ENCODE peak calls at places on chromosomes 5 and 9, in six cellular contexts. U is fibroblast of lung, Y is Caco-2, M is fibroblast of mammary gland, S is IMR-90, Q is brain microvascular endothelial cell. J is an unnamed sample.

GRCh38 chr9:20611751-20612287 is 10.5 kb downstream of the MLLT3 start:
- DNase-seq in M (peak), U (peak), Y (peak), Q (peak), S (peak), J (peak)

GRCh38 chr5:169788168-169788567 is 151.1 kb downstream of the DOCK2 start:
- DNase-seq in M (no peak), Y (no peak), S (peak), U (peak), Q (peak), J (peak)

GRCh38 chr9:109751253-109751652 is 28.7 kb upstream of the PALM2AKAP2 start:
- DNase-seq in Y (no peak), M (no peak), U (peak), Q (no peak), S (peak), J (no peak)

GRCh38 chr5:179313849-179314521 is 31.3 kb downstream of the ADAMTS2 start:
- DNase-seq in Q (no peak), Y (no peak), U (peak), M (peak), S (peak), J (no peak)

GRCh38 chr5:144281784-144282183 is 111.1 kb downstream of the KCTD16 start:
- DNase-seq in Y (peak), U (no peak), M (no peak), S (no peak), Q (no peak), J (no peak)

GRCh38 chr5:96279796-96280542 is 153.1 kb downstream of the PCSK1 start:
- DNase-seq in U (no peak), M (peak), Y (no peak), S (peak), Q (no peak), J (peak)

GRCh38 chr9:126839301-126839700 is 21.1 kb upstream of the ZBTB34 start:
- DNase-seq in M (no peak), Q (no peak), U (no peak), S (no peak), Y (no peak), J (no peak)

GRCh38 chr9:374726-375125 is 160.1 kb downstream of the DOCK8 start:
- DNase-seq in U (no peak), Q (no peak), M (no peak), Y (no peak), S (no peak), J (no peak)

DNA sequence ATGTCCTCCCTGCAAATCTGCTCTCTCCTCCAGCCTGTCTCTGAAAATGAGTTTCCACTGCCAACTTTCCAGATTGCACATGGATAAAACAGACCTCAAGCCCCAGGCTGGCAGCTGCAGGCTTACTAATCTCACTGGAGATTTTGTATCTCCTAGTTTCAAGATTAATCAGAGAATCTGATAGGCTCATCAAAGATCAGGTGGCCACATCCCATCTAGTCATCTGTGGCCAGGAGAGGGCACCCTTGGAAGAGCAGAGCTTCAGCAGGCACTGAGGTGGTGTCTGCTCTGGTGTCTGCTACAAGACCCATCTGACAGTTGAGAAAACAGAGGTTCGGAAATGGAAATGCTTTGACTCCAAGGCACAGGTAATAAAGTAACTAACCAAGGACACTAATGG is 179.0 kb downstream of the MSX2 start:
- DNase-seq in Q (no peak), U (no peak), S (no peak), M (peak), Y (no peak), J (no peak)
- TF ChIP-seq CTCF in Q (no peak), U (no peak), S (no peak), M (peak), Y (no peak), J (no peak)

DNA sequence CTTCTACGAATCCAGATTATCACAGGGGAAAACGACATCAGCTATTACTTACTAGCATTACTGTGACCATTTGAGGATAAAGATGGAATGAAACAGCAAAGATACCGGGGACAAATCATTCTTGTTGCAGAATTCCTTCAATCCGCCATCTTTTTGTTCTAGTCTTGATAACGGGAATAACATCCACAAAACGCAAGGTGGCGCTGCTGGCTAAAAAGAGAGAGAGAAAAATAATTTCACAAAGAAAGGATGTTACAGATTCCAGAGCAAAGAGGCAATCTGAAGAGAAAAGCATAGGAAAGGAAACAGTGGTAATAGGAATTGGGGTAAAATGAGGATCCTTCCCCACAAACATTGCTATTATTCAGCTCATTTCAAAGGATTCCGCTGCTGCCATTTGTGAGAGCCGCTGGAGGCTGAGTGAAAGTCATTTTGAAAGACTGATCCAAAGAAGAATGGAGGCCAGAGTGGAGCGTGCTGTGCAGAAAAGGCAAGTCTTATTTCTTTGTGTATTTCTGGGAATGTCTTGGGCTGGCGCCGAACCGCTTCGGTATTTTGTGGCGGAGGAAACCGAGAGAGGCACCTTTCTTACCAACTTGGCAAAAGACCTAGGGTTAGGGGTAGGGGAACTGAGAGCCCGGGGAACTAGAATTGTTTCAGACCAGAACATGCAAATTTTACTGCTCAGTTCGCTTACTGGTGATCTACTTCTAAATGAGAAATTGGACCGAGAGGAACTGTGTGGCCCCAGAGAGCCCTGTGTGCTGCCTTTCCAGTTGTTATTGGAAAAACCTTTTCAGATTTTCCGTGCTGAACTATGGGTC is at the start of gene PCDHB7:
- DNase-seq in Q (no peak), Y (no peak), U (peak), S (peak), M (peak), J (peak)
- H3K4me3 ChIP-seq in Q (no peak), Y (no peak), U (no peak), S (peak), M (no peak), J (no peak)

DNA sequence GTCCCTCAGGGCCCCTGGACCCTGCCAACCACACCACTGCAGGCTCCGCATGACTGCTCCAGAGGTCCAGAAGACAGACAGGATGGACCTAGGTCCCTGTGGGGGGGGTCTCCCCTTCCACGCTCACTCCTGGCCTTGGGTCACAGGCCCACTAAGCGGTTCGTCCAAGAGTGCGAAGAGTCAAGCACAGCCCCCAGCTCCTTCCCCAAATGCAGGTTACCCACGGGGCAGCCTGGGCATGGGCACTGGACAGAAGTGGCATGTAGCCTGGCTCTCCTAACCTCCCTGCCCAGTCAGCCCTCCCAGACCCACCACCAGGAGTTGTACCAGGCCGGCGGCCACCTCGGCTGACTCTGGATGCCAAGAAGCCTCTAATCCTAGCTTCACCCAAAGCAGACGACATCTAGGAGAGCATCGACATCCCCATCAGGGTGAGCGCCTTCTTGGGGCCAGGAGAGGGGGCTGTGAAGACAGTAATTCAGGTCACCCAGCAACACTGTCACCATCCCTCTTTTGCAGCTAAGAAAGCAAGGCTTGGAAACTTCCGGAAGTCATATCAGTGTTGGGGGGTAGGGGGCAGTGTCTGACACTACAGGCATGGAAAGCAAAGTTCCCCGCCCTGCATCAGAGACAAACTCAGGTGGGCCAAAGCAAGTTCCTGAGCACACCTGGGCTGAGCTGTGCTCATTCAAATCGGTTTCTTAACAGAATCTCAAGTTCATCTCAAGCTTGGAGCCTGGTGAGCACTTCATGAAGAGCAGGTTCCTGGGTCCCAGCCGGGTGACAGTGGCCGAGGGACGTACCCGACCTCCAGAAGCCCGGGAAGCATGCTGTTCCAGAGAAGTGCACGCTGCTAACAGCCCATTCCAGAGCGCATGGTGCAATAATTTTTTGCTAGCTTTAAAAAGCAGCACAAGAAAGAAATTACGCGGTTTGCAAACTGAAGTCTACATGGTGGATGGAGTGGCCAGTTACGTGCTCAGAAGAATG is 68.7 kb downstream of the SEMA4D start:
- DNase-seq in U (no peak), Y (peak), M (no peak), S (no peak), Q (no peak), J (no peak)
- TF ChIP-seq CTCF in U (no peak), Y (no peak), M (no peak), S (peak), Q (peak), J (no peak)

GRCh38 chr9:136984464-136985026 is 1.8 kb downstream of the LCNL1 start:
- DNase-seq in Y (no peak), S (no peak), U (no peak), M (no peak), Q (no peak), J (no peak)

GRCh38 chr9:136985853-136986252 is 3.1 kb downstream of the LCNL1 start:
- DNase-seq in Q (no peak), S (no peak), Y (no peak), U (no peak), M (no peak), J (no peak)

GRCh38 chr9:136983611-136984314 is 970 bp downstream of the LCNL1 start:
- DNase-seq in Q (no peak), M (no peak), Y (no peak), U (no peak), S (no peak), J (no peak)

GRCh38 chr9:136983167-136983566 is 374 bp downstream of the LCNL1 start:
- DNase-seq in U (no peak), S (no peak), Q (no peak), Y (no peak), M (no peak), J (no peak)

GRCh38 chr9:136985027-136985602 is 2.3 kb downstream of the LCNL1 start:
- DNase-seq in U (no peak), S (no peak), Y (no peak), M (no peak), Q (no peak), J (no peak)
- H3K4me3 ChIP-seq in U (no peak), S (no peak), Y (no peak), M (no peak), Q (no peak), J (no peak)

DNA sequence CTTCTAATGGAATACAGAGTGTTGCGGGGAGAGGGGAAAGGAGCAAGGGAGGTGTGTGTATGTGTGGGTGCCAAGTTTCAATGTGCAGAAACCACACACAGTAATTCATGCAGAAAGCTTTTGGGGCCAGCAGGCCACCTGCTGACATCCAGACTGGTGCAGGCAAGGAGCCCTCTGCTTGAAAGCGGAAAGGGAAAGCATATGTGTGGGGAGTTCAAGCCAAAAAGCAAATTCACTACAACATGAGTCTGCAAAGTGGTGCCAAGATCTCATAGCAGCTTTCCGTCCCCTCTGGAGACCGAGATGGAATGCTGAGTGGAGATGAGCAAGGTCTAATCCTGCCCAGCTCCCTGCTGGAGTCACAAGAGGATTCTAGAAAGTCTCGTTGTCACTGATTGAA is 159.7 kb upstream of the VLDLR start:
- DNase-seq in M (peak), Y (no peak), Q (no peak), U (peak), S (no peak), J (no peak)
- TF ChIP-seq CTCF in M (no peak), Y (no peak), Q (no peak), U (no peak), S (no peak), J (no peak)

GRCh38 chr5:122073864-122074263 is 4.2 kb downstream of the LOX start:
- DNase-seq in M (no peak), U (no peak), S (no peak), Y (no peak), Q (no peak), J (no peak)
- H3K4me3 ChIP-seq in M (no peak), U (no peak), S (peak), Y (no peak), Q (no peak), J (no peak)